ENCODE peak calls at places on chromosomes 16 and 17, in five cellular contexts. Q is BJ, Y is thyroid gland, L is fibroblast of pulmonary artery, C is GM12865. U is an unnamed sample.

GRCh38 chr16:23500212-23500865 is 10.0 kb downstream of the GGA2 start:
- DNase-seq in Q (no peak), Y (no peak), L (no peak), C (no peak), U (no peak)

GRCh38 chr16:30737794-30738648 is 10.2 kb upstream of the PHKG2 start:
- DNase-seq in Q (no peak), Y (no peak), L (no peak), C (no peak), U (no peak)

GRCh38 chr17:16662936-16663335 is 9.3 kb upstream of the ZNF624 start:
- DNase-seq in Q (no peak), Y (no peak), L (no peak), C (no peak), U (no peak)

GRCh38 chr17:71486171-71486740 is 634.6 kb upstream of the SOX9 start:
- DNase-seq in Q (no peak), Y (no peak), L (peak; percentile 3), C (no peak), U (no peak)

GRCh38 chr17:1294157-1294717 is 14.8 kb downstream of the TRARG1 start:
- DNase-seq in Q (no peak), Y (peak; percentile 17), L (no peak), C (peak; percentile 37), U (no peak)

GRCh38 chr16:24718967-24719521 is 10.4 kb upstream of the TNRC6A start:
- DNase-seq in Q (no peak), Y (no peak), L (no peak), C (no peak), U (no peak)

GRCh38 chr17:30363715-30364202 is 15.0 kb upstream of the CPD start:
- DNase-seq in Q (peak; percentile 78), Y (peak; percentile 62), L (peak; percentile 90), C (peak; percentile 95), U (peak; percentile 49)

GRCh38 chr17:51997723-51998122 is 160.8 kb downstream of the CA10 start:
- DNase-seq in Q (no peak), Y (no peak), L (no peak), C (no peak), U (no peak)

GRCh38 chr16:54284319-54284930 is 2.2 kb downstream of the IRX3 start:
- DNase-seq in Q (no peak), Y (peak; percentile 59), L (no peak), C (no peak), U (no peak)

GRCh38 chr17:50161023-50161910 is 4.5 kb upstream of the SGCA start:
- DNase-seq in Q (no peak), Y (peak; percentile 91), L (peak; percentile 92), C (peak; percentile 95), U (peak; percentile 88)

GRCh38 chr16:71746442-71747046 is 22.0 kb upstream of the PHLPP2 start:
- DNase-seq in Q (no peak), Y (no peak), L (peak; percentile 64), C (peak; percentile 40), U (peak; percentile 60)

GRCh38 chr17:67520282-67520906 is 143.3 kb downstream of the PITPNC1 start:
- DNase-seq in Q (no peak), Y (peak; percentile 14), L (peak; percentile 56), C (peak; percentile 76), U (peak; percentile 75)

GRCh38 chr16:72400257-72401078 is 228.5 kb upstream of the PMFBP1 start:
- DNase-seq in Q (peak; percentile 15), Y (peak; percentile 19), L (peak; percentile 88), C (peak; percentile 73), U (peak; percentile 82)

GRCh38 chr17:1724869-1725641 is 551 bp downstream of the WDR81 start:
- DNase-seq in Q (no peak), Y (no peak), L (no peak), C (no peak), U (no peak)

GRCh38 chr16:53915452-53916160 is 211.7 kb downstream of the FTO start:
- DNase-seq in Q (no peak), Y (no peak), L (no peak), C (no peak), U (no peak)

GRCh38 chr17:50604470-50604869 is 30.2 kb upstream of the ABCC3 start:
- DNase-seq in Q (peak; percentile 5), Y (peak; percentile 72), L (peak; percentile 91), C (no peak), U (peak; percentile 85)

GRCh38 chr16:705748-706188 is at the start of gene FBXL16:
- DNase-seq in Q (no peak), Y (no peak), L (no peak), C (no peak), U (no peak)

GRCh38 chr17:1462164-1463112 is 6.4 kb upstream of the CRK start:
- DNase-seq in Q (no peak), Y (no peak), L (no peak), C (peak; percentile 32), U (no peak)

GRCh38 chr16:25691519-25692091 is at the start of gene HS3ST4:
- DNase-seq in Q (no peak), Y (no peak), L (no peak), C (no peak), U (no peak)

GRCh38 chr17:83179378-83179777 is 100.0 kb downstream of the METRNL start:
- DNase-seq in Q (no peak), Y (peak; percentile 71), L (no peak), C (no peak), U (no peak)

GRCh38 chr17:77847211-77848085 is 111.1 kb upstream of the TNRC6C start:
- DNase-seq in Q (no peak), Y (no peak), L (no peak), C (no peak), U (no peak)

GRCh38 chr16:53501216-53501859 is 1.7 kb downstream of the AKTIP start:
- DNase-seq in Q (no peak), Y (no peak), L (no peak), C (no peak), U (peak; percentile 20)

GRCh38 chr17:50125420-50125997 is 4.5 kb downstream of the SAMD14 start:
- DNase-seq in Q (no peak), Y (no peak), L (peak; percentile 80), C (no peak), U (no peak)

GRCh38 chr17:31907342-31907975 is 6.0 kb upstream of the UTP6 start:
- DNase-seq in Q (no peak), Y (peak; percentile 76), L (peak; percentile 65), C (no peak), U (peak; percentile 87)

GRCh38 chr16:69187387-69187890 is 475 bp downstream of the SNTB2 start:
- DNase-seq in Q (no peak), Y (peak; percentile 59), L (peak; percentile 38), C (peak; percentile 62), U (no peak)

GRCh38 chr16:87117936-87118335 is 199.3 kb downstream of the C16orf95 start:
- DNase-seq in Q (no peak), Y (no peak), L (no peak), C (no peak), U (no peak)

GRCh38 chr16:29664133-29664912 is 1.3 kb downstream of the SPN start:
- DNase-seq in Q (no peak), Y (no peak), L (no peak), C (peak; percentile 48), U (no peak)

GRCh38 chr16:10852948-10853347 is 24.1 kb upstream of the CIITA start:
- DNase-seq in Q (no peak), Y (no peak), L (no peak), C (no peak), U (no peak)

GRCh38 chr16:10850478-10850850 is 26.5 kb upstream of the CIITA start:
- DNase-seq in Q (no peak), Y (no peak), L (no peak), C (no peak), U (no peak)

GRCh38 chr16:10851512-10851911 is 25.5 kb upstream of the CIITA start:
- DNase-seq in Q (no peak), Y (no peak), L (no peak), C (no peak), U (no peak)

GRCh38 chr16:10847166-10847565 is 28.6 kb upstream of the TVP23A start:
- DNase-seq in Q (no peak), Y (no peak), L (no peak), C (no peak), U (no peak)

GRCh38 chr16:10849736-10850477 is 27.1 kb upstream of the CIITA start:
- DNase-seq in Q (no peak), Y (no peak), L (no peak), C (no peak), U (no peak)
- TF ChIP-seq CTCF in Q (no peak), Y (no peak), L (no peak), C (no peak), U (no peak)

GRCh38 chr17:28404812-28405570 is 1.0 kb downstream of the SLC46A1 start:
- DNase-seq in Q (no peak), Y (no peak), L (no peak), C (no peak), U (no peak)
- H3K4me3 ChIP-seq in Q (peak overlapping the region; percentile 77), Y (no peak overlapping the region), L (peak overlapping the region; percentile 61), C (peak overlapping the region; percentile 76), U (peak overlapping the region; percentile 79)

DNA sequence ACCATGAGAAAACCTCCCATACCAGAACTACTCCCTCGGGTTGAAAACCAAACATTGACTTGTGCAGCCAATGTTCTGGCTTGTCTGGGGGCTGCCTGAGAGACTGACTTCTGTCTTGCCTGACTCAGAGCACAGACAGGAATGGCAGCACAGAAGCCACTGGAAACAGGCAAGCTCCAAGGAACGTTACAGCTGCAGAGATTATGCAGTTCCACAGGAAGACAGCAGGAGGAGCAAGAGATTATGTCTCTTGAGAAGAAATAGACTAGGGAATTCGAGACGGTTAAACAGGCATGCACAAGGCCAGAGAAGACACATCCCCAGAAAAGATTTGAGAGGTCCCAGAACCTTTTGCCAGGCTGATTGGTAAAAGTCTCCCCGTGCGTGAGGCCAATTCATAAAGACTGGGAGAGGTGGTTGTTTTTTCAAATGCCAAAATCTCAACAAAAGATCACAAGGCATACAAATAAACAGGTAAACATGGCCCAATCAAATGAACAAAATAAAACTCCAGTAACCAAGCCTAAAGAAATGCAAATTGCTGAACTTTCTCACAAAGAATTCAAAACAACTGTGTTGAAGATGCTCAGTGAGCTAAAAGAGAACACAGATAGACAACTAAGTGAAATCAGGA is 90.6 kb upstream of the CDH5 start:
- DNase-seq in Q (no peak), Y (peak; percentile 28), L (peak; percentile 87), C (peak; percentile 43), U (peak; percentile 83)
- TF ChIP-seq CTCF in Q (peak; percentile 76), Y (peak; percentile 40), L (peak; percentile 94), C (peak; percentile 69), U (peak; percentile 89)

DNA sequence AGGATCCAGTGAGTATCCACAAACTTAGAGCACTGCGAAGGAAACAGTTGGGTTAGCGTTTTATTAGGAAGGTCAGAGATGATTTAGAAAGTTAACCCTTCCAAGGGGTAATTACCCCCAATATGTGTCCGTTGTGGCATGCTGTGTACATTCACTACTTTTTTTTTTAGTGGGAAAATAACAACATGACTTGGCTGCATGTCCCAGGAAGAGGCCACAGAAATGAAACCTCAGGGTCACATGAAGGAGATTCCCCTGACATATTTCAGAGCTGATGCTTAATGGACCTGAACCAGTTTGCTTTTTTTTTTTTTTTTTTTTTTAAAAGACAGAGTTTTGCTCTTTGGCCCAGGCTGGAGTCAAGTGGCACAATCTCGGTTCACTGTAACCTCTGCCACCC is 167.5 kb downstream of the PRKCA start:
- DNase-seq in Q (no peak), Y (no peak), L (no peak), C (peak; percentile 55), U (no peak)
- H3K4me3 ChIP-seq in Q (no peak overlapping the region), Y (no peak overlapping the region), L (no peak overlapping the region), C (no peak overlapping the region), U (no peak overlapping the region)

DNA sequence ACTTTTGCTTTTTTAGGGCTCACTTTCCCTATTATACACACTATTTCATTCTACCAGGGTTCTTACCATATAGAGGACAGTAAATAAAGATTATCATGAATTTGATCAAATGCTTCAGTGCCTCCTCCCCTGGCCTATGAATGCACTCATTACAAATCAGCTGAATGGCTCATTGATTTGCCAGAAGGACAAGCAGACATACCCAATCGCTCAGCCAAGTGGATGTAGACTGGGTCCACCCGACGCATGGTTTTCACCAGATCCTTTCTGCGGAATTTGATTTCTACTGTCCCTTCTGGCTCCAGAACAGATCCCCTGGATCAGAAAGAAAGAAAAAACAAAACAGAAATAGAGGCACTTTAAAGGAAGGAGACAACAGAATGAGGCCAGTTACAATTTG is 162.6 kb downstream of the AATF start:
- DNase-seq in Q (no peak), Y (no peak), L (no peak), C (no peak), U (no peak)
- TF ChIP-seq CTCF in Q (no peak), Y (no peak), L (no peak), C (no peak), U (no peak)

U was measured in fibroblast of the aortic adventitia.